ENCODE peak calls at places on chromosomes 12 and 14, in four cellular contexts. I is RPMI7951; J is stimulated activated CD8-positive, alpha-beta memory T cell treated with anti-CD3 and anti-CD28 coated beads, Interleukin-7, amount 100 ng/mL, for 24 hours; D is fibroblast of mammary gland. E is an unnamed sample.

GRCh38 chr14:74176404-74176788 is 62.9 kb upstream of the VSX2 start:
- DNase-seq in I (peak), J (no peak), D (peak), E (no peak)

GRCh38 chr12:125140239-125140917 is 75.1 kb downstream of the AACS start:
- DNase-seq in I (no peak), J (no peak), D (peak), E (no peak)

GRCh38 chr14:103341250-103342129 is 7.5 kb downstream of the EIF5 start:
- DNase-seq in I (no peak), J (no peak), D (no peak), E (no peak)

GRCh38 chr14:53929871-53930685 is 26.5 kb downstream of the BMP4 start:
- DNase-seq in I (no peak), J (no peak), D (no peak), E (no peak)

GRCh38 chr12:22626429-22626828 is 1.5 kb downstream of the ETNK1 start:
- DNase-seq in I (peak), J (no peak), D (peak), E (no peak)

GRCh38 chr12:6697584-6698351 is 2.8 kb downstream of the PIANP start:
- DNase-seq in I (peak), J (no peak), D (peak), E (no peak)

GRCh38 chr12:31586703-31587102 is 4.2 kb downstream of the DENND5B start:
- DNase-seq in I (no peak), J (no peak), D (no peak), E (no peak)

GRCh38 chr12:19970826-19971225 is 397.5 kb upstream of the PDE3A start:
- DNase-seq in I (peak), J (no peak), D (peak), E (no peak)

GRCh38 chr14:22567437-22567836 is 21.6 kb downstream of the DAD1 start:
- DNase-seq in I (no peak), J (no peak), D (no peak), E (no peak)

GRCh38 chr14:70838076-70838475 is 28.8 kb upstream of the MAP3K9 start:
- DNase-seq in I (no peak), J (no peak), D (no peak), E (no peak)

GRCh38 chr12:124493809-124494750 is 73.3 kb downstream of the NCOR2 start:
- DNase-seq in I (no peak), J (peak), D (no peak), E (no peak)